ENCODE peak calls at places on chromosome 1, in eight cellular contexts. I is iris pigment epithelial cell; Y is NCI-H526 treated with DMSO at 0.1 percent for 48 hours; F is HS-27A; K is pancreas; B is activated CD8-positive, alpha-beta memory T cell treated with anti-CD3 and anti-CD28 coated beads, Interleukin-2, amount 50 U/mL, for 4 hours; H is B cell; G is stimulated activated CD4-positive, alpha-beta T cell treated with anti-CD3 and anti-CD28 coated beads, Interleukin-12 subunit alpha, Interleukin-12 subunit beta, amount 100 ng/mL, for 4 hours. S is an unnamed sample.

GRCh38 chr1:55037733-55038551 is 1.4 kb upstream of the PCSK9 start:
- DNase-seq in I (no peak), K (no peak), Y (no peak), F (no peak), H (no peak), B (no peak), G (no peak), S (no peak)

GRCh38 chr1:94205639-94206038 is 31.7 kb downstream of the ARHGAP29 start:
- DNase-seq in H (no peak), I (no peak), B (no peak), K (no peak), Y (no peak), F (no peak), G (no peak), S (no peak)

GRCh38 chr1:80075351-80075750 is 1068.8 kb upstream of the ADGRL4 start:
- DNase-seq in Y (no peak), F (no peak), K (no peak), G (no peak), I (no peak), H (no peak), B (no peak), S (no peak)

GRCh38 chr1:30677471-30677870 is 45.9 kb downstream of the MATN1 start:
- DNase-seq in B (no peak), F (no peak), Y (no peak), G (no peak), I (no peak), H (no peak), K (peak), S (no peak)

GRCh38 chr1:61887921-61888564 is 145.8 kb downstream of the PATJ start:
- DNase-seq in I (peak), G (no peak), Y (no peak), B (no peak), K (no peak), H (no peak), F (no peak), S (no peak)

GRCh38 chr1:181104790-181105133 is 16.3 kb downstream of the IER5 start:
- DNase-seq in I (peak), F (no peak), B (peak), Y (no peak), G (peak), K (peak), H (peak), S (peak)

GRCh38 chr1:152752225-152752624 is 5.6 kb upstream of the KPRP start:
- DNase-seq in K (no peak), H (no peak), B (no peak), Y (no peak), G (no peak), I (peak), F (peak), S (no peak)

GRCh38 chr1:86502721-86503430 is 34.1 kb downstream of the CLCA1 start:
- DNase-seq in F (no peak), K (no peak), Y (no peak), H (peak), I (no peak), G (no peak), B (no peak), S (no peak)

GRCh38 chr1:206658981-206659273 is 23.6 kb downstream of the DYRK3 start:
- DNase-seq in I (no peak), K (no peak), H (no peak), B (no peak), F (no peak), G (no peak), Y (no peak), S (no peak)

S was measured in neural crest cell.